ENCODE peak calls at places on chromosomes 6 and 20, in eight cellular contexts. A is NCI-H1694; I is stimulated activated CD8-positive, alpha-beta memory T cell treated with anti-CD3 and anti-CD28 coated beads, Interleukin-2, amount 100 ng/mL, for 1 hour; S is occipital lobe; Z is T follicular helper cell; J is activated CD4-positive, alpha-beta T cell treated with anti-CD3 and anti-CD28 coated beads, Interleukin-2, amount 10 ng/mL, durations not matched to agents 7 days and 5 days; W is NCI-H774; Y is mesothelial cell of epicardium. Q is an unnamed sample.

GRCh38 chr6:5672581-5673011 is 334.1 kb downstream of the NRN1 start:
- DNase-seq in I (no peak), S (no peak), J (no peak), Z (no peak), Y (no peak), W (no peak), A (no peak), Q (no peak)

GRCh38 chr20:3121955-3122610 is 37.6 kb upstream of the AVP start:
- DNase-seq in Y (no peak), S (no peak), I (no peak), J (no peak), A (no peak), Z (no peak), W (no peak), Q (no peak)

GRCh38 chr20:54340667-54341081 is 132.8 kb downstream of the PFDN4 start:
- DNase-seq in S (no peak), W (no peak), I (no peak), A (no peak), Z (no peak), J (no peak), Y (no peak), Q (no peak)

GRCh38 chr6:134432036-134432435 is 114.1 kb upstream of the SGK1 start:
- DNase-seq in W (no peak), Y (no peak), I (no peak), Z (no peak), A (no peak), S (no peak), J (no peak), Q (no peak)

GRCh38 chr20:13061381-13061780 is 52.6 kb downstream of the SPTLC3 start:
- DNase-seq in W (peak), J (no peak), Y (no peak), S (no peak), I (no peak), Z (no peak), A (no peak), Q (no peak)

GRCh38 chr6:31899215-31899614 is 1.7 kb upstream of the EHMT2 start:
- DNase-seq in Y (no peak), A (no peak), Z (no peak), J (no peak), S (no peak), W (no peak), I (no peak), Q (no peak)

GRCh38 chr20:36336838-36337478 is 30.8 kb downstream of the DLGAP4 start:
- DNase-seq in Z (no peak), W (no peak), A (no peak), I (no peak), J (no peak), S (no peak), Y (no peak), Q (no peak)

GRCh38 chr20:21613512-21613911 is 92.0 kb upstream of the PAX1 start:
- DNase-seq in Y (no peak), S (no peak), Z (no peak), W (peak), A (no peak), J (no peak), I (no peak), Q (no peak)

GRCh38 chr6:3265671-3266070 is 6.9 kb downstream of the PSMG4 start:
- DNase-seq in J (no peak), Y (no peak), S (no peak), I (no peak), Z (no peak), A (no peak), W (no peak), Q (no peak)

GRCh38 chr6:35468181-35468979 is at the start of gene RPL10A:
- DNase-seq in S (peak), I (peak), A (peak), Z (peak), Y (peak), J (peak), W (peak), Q (peak)

GRCh38 chr6:150720774-150721233 is 121.1 kb downstream of the PLEKHG1 start:
- DNase-seq in W (peak), S (no peak), A (no peak), I (no peak), J (peak), Y (no peak), Z (no peak), Q (no peak)

GRCh38 chr6:107272246-107272645 is 156.9 kb upstream of the BEND3 start:
- DNase-seq in A (no peak), J (no peak), S (no peak), I (no peak), W (no peak), Z (no peak), Y (no peak), Q (no peak)

GRCh38 chr20:32971703-32972161 is 32.5 kb downstream of the SUN5 start:
- DNase-seq in W (no peak), Y (no peak), S (no peak), A (no peak), J (peak), I (no peak), Z (no peak), Q (no peak)

GRCh38 chr20:17878912-17879602 is 89.5 kb downstream of the SNX5 start:
- DNase-seq in A (no peak), I (no peak), J (peak), S (no peak), Z (no peak), W (no peak), Y (no peak), Q (no peak)

GRCh38 chr6:32086661-32087573 is 22.2 kb downstream of the TNXB start:
- DNase-seq in I (no peak), A (no peak), Z (no peak), W (no peak), S (no peak), J (no peak), Y (no peak), Q (no peak)

GRCh38 chr6:79841577-79842381 is 105.6 kb downstream of the ELOVL4 start:
- DNase-seq in J (no peak), Z (no peak), I (no peak), Y (no peak), W (no peak), S (no peak), A (no peak), Q (no peak)

GRCh38 chr20:32087117-32087516 is 22.4 kb upstream of the TM9SF4 start:
- DNase-seq in S (no peak), A (no peak), Y (no peak), W (no peak), J (no peak), Z (no peak), I (no peak), Q (no peak)

GRCh38 chr6:141809901-141810300 is 322.8 kb upstream of the GJE1 start:
- DNase-seq in I (no peak), Y (no peak), S (no peak), Z (no peak), W (no peak), J (no peak), A (no peak), Q (no peak)

GRCh38 chr20:6836821-6837374 is 69.4 kb downstream of the BMP2 start:
- DNase-seq in I (no peak), J (no peak), A (no peak), Z (no peak), W (no peak), S (no peak), Y (no peak), Q (no peak)

GRCh38 chr20:33796263-33796906 is 14.8 kb upstream of the CHMP4B start:
- DNase-seq in W (peak), J (no peak), A (no peak), I (no peak), S (no peak), Z (no peak), Y (no peak), Q (no peak)

GRCh38 chr20:19083136-19083621 is 129.3 kb upstream of the SLC24A3 start:
- DNase-seq in A (no peak), W (no peak), Z (no peak), S (no peak), I (no peak), J (no peak), Y (no peak), Q (no peak)

GRCh38 chr20:33733654-33734576 is 2.1 kb downstream of the ZNF341 start:
- DNase-seq in W (no peak), J (no peak), Z (no peak), S (no peak), A (no peak), Y (no peak), I (no peak), Q (no peak)

Q was measured in CD4-positive, alpha-beta memory T cell.